ENCODE peak calls at places on chromosome 9, in four cellular contexts. One of them, this sample, is unnamed.

GRCh38 chr9:121285835-121286687 is 18.1 kb downstream of the GSN start:
- DNase-seq in HCT116: peak
- DNase-seq in neural progenitor cell: peak
- DNase-seq in GM23248: peak
- DNase-seq in this sample: peak

GRCh38 chr9:121811140-121811539 is 159.7 kb downstream of the DAB2IP start:
- DNase-seq in GM23248: no peak
- DNase-seq in HCT116: no peak
- DNase-seq in neural progenitor cell: no peak
- DNase-seq in this sample: no peak

GRCh38 chr9:18632624-18633407 is 158.9 kb downstream of the ADAMTSL1 start:
- DNase-seq in GM23248: peak
- DNase-seq in neural progenitor cell: no peak
- DNase-seq in HCT116: no peak
- DNase-seq in this sample: no peak

GRCh38 chr9:121945849-121946248 is 147.3 kb downstream of the TTLL11 start:
- DNase-seq in neural progenitor cell: no peak
- DNase-seq in HCT116: no peak
- DNase-seq in GM23248: peak
- DNase-seq in this sample: no peak

GRCh38 chr9:79651251-79651795 is 79.6 kb downstream of the TLE4 start:
- DNase-seq in GM23248: no peak
- DNase-seq in neural progenitor cell: peak
- DNase-seq in HCT116: no peak
- DNase-seq in this sample: peak

GRCh38 chr9:127714916-127715442 is 484 bp downstream of the PTRH1 start:
- DNase-seq in GM23248: peak
- DNase-seq in HCT116: no peak
- DNase-seq in neural progenitor cell: peak
- DNase-seq in this sample: peak

GRCh38 chr9:130973686-130974281 is 34.7 kb upstream of the FIBCD1 start:
- DNase-seq in neural progenitor cell: no peak
- DNase-seq in HCT116: no peak
- DNase-seq in GM23248: no peak
- DNase-seq in this sample: no peak

GRCh38 chr9:77188242-77188641 is 10.9 kb downstream of the VPS13A start:
- DNase-seq in HCT116: no peak
- DNase-seq in GM23248: no peak
- DNase-seq in neural progenitor cell: no peak
- DNase-seq in this sample: no peak

GRCh38 chr9:33881635-33882034 is 64.7 kb downstream of the UBE2R2 start:
- DNase-seq in HCT116: no peak
- DNase-seq in GM23248: peak
- DNase-seq in neural progenitor cell: no peak
- DNase-seq in this sample: no peak

GRCh38 chr9:76692448-76693129 is 71.6 kb upstream of the PCA3 start:
- DNase-seq in GM23248: no peak
- DNase-seq in HCT116: no peak
- DNase-seq in neural progenitor cell: no peak
- DNase-seq in this sample: peak

GRCh38 chr9:121529237-121529987 is 29.8 kb upstream of the GGTA1 start:
- DNase-seq in neural progenitor cell: no peak
- DNase-seq in GM23248: peak
- DNase-seq in HCT116: no peak
- DNase-seq in this sample: no peak

GRCh38 chr9:78003730-78004129 is 27.9 kb downstream of the GNAQ start:
- DNase-seq in neural progenitor cell: no peak
- DNase-seq in GM23248: no peak
- DNase-seq in HCT116: no peak
- DNase-seq in this sample: no peak

GRCh38 chr9:106921341-106921899 is 58.5 kb downstream of the ZNF462 start:
- DNase-seq in neural progenitor cell: peak
- DNase-seq in GM23248: peak
- DNase-seq in HCT116: peak
- DNase-seq in this sample: peak

GRCh38 chr9:128106181-128106939 is 21.2 kb downstream of the PTGES2 start:
- DNase-seq in HCT116: no peak
- DNase-seq in neural progenitor cell: no peak
- DNase-seq in GM23248: no peak
- DNase-seq in this sample: no peak

GRCh38 chr9:94472766-94473165 is 82.1 kb upstream of the PCAT7 start:
- DNase-seq in HCT116: no peak
- DNase-seq in GM23248: no peak
- DNase-seq in neural progenitor cell: no peak
- DNase-seq in this sample: no peak

GRCh38 chr9:120712539-120713031 is 1.7 kb downstream of the MEGF9 start:
- DNase-seq in GM23248: no peak
- DNase-seq in neural progenitor cell: peak
- DNase-seq in HCT116: no peak
- DNase-seq in this sample: no peak

GRCh38 chr9:75930193-75930592 is 39.7 kb downstream of the PCSK5 start:
- DNase-seq in neural progenitor cell: peak
- DNase-seq in HCT116: no peak
- DNase-seq in GM23248: no peak
- DNase-seq in this sample: no peak

GRCh38 chr9:122900791-122901190 is 4.4 kb downstream of the RC3H2 start:
- DNase-seq in GM23248: peak
- DNase-seq in neural progenitor cell: no peak
- DNase-seq in HCT116: no peak
- DNase-seq in this sample: no peak

GRCh38 chr9:34628656-34629491 is at the start of gene ARID3C:
- DNase-seq in HCT116: no peak
- DNase-seq in GM23248: peak
- DNase-seq in neural progenitor cell: peak
- DNase-seq in this sample: peak

GRCh38 chr9:131162886-131163285 is 37.5 kb downstream of the NUP214 start:
- DNase-seq in GM23248: no peak
- DNase-seq in neural progenitor cell: no peak
- DNase-seq in HCT116: no peak
- DNase-seq in this sample: no peak

GRCh38 chr9:128323192-128323730 is 622 bp downstream of the COQ4 start:
- DNase-seq in HCT116: no peak
- DNase-seq in neural progenitor cell: no peak
- DNase-seq in GM23248: peak
- DNase-seq in this sample: no peak

DNA sequence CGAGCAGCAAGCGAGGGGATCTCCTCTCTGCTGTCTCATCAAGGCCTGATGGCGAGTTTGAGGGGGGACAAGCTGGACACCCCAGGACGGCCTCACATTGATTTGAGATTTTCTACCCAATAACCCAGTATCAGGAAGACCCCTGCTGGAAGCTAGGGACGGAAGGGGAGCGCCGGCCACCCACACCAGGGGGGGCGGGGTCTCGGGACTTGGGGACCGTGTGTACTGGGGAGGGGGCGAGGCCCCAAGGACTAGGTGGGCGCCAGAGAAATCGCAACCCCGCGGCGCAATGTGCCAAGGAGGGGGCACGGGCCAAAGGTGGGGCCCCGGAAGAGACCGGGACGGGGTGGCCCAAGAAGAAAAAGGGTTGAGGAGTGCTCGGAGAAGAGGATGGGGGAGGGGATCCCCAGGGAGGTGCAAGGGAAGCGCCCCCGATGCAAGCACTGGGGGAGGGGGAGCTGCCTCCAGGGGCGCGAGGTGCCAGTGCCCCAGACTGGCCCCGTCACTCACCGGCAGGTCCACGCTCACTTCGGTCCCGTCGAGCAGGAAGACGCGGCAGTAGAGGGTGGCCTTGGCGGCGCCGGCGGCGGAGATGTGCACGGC is 1.1 kb downstream of the EPB41L4B start:
- DNase-seq in HCT116: no peak
- DNase-seq in neural progenitor cell: peak
- DNase-seq in GM23248: peak
- DNase-seq in this sample: peak
- H2AFZ ChIP-seq in HCT116: no peak
- H2AFZ ChIP-seq in neural progenitor cell: peak
- H2AFZ ChIP-seq in GM23248: no peak
- H2AFZ ChIP-seq in this sample: peak

GRCh38 chr9:136133959-136134484 is 15.3 kb upstream of the TMEM250 start:
- DNase-seq in neural progenitor cell: no peak
- DNase-seq in GM23248: no peak
- DNase-seq in HCT116: no peak
- DNase-seq in this sample: no peak
- TF ChIP-seq EZH2 in neural progenitor cell: no peak
- TF ChIP-seq EZH2 in GM23248: no peak
- TF ChIP-seq EZH2 in HCT116: no peak
- TF ChIP-seq EZH2 in this sample: no peak

GRCh38 chr9:136684339-136684738 is 2.9 kb downstream of the AGPAT2 start:
- DNase-seq in neural progenitor cell: no peak
- DNase-seq in GM23248: no peak
- DNase-seq in HCT116: no peak
- DNase-seq in this sample: no peak

GRCh38 chr9:136681945-136682699 is 5.1 kb downstream of the AGPAT2 start:
- DNase-seq in neural progenitor cell: no peak
- DNase-seq in HCT116: no peak
- DNase-seq in GM23248: no peak
- DNase-seq in this sample: no peak

GRCh38 chr9:136682710-136683109 is 4.5 kb downstream of the AGPAT2 start:
- DNase-seq in neural progenitor cell: no peak
- DNase-seq in GM23248: no peak
- DNase-seq in HCT116: no peak
- DNase-seq in this sample: no peak

GRCh38 chr9:136683755-136684154 is 3.5 kb downstream of the AGPAT2 start:
- DNase-seq in GM23248: no peak
- DNase-seq in neural progenitor cell: no peak
- DNase-seq in HCT116: no peak
- DNase-seq in this sample: no peak

DNA sequence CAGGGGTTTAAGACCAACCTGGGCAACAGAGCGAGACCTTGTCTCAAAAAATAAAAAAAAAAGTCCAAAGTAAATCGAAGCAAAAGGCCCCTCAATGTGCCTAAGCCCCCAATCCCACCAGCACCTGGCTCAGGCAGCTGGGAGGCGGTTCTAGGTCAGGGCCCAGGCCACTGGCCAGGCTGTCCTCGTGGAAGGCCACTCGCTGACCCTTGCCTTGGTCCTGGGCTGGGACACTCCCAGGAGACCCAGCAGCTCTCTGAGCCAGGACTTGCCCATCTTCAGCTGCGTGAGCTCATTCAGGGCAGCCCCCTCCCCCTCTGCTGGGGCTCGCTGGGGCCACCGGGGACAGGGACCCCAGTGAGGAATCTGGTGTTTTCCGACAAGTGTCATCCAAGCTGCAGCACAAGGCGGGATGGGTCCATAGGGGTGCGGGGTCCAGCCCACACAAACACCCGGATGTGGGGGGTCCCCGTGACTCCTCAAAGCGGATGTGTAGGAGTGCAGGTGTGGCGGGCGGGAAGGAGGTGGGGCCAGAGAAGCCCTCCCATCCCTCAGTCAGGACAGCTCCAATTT is 4.0 kb downstream of the AGPAT2 start:
- DNase-seq in GM23248: no peak
- DNase-seq in neural progenitor cell: no peak
- DNase-seq in HCT116: no peak
- DNase-seq in this sample: no peak
- TF ChIP-seq EZH2phosphoT487 in GM23248: no peak
- TF ChIP-seq EZH2phosphoT487 in neural progenitor cell: no peak
- TF ChIP-seq EZH2phosphoT487 in HCT116: no peak
- TF ChIP-seq EZH2phosphoT487 in this sample: no peak

GRCh38 chr9:110601098-110601497 is 21.6 kb upstream of the SVEP1 start:
- DNase-seq in neural progenitor cell: no peak
- DNase-seq in GM23248: no peak
- DNase-seq in HCT116: no peak
- DNase-seq in this sample: peak
- H2AFZ ChIP-seq in neural progenitor cell: no peak
- H2AFZ ChIP-seq in GM23248: no peak
- H2AFZ ChIP-seq in HCT116: no peak
- H2AFZ ChIP-seq in this sample: peak

DNA sequence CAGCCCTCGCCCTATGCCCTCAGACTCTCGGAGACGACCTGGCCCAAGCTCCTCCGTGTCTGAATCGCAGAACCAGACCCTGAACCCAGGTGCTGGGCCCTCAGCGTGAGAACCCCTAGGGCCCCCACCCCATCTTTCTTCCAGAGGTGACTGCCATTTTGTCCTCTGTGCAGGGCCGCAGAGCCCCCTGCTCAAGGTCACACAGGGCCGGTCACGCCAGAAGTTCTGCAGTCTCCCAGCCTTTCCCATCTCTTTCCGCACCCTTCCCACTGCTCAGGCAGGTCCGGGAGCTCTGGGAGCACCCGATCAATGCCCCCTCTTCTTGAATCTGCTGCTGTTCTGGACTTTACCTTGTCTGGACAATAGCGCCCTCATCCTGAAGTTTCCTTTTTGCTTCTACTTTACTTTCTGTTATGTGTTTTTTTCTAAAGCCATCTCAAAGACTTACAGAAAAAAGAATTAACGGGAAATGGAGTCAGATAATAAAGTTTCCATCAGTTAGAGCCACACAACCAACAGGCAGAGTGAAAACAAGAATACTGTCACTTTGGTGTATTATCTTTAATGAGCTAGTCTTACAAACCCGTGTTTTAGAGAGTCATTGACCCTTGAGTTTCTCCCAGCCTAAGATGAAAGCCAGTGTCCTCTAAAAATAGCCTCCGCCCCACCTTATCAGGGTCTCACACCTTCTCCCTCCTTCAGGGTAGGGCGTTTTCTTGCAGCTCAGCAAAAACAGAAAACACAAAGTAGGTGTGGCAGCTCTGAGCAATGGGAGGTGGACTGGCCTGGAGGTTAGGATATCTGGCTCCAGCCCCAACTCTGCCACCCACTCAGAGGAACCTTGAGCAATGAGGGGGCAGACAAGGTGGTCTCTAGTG is 1.8 kb downstream of the TMOD1 start:
- DNase-seq in GM23248: no peak
- DNase-seq in neural progenitor cell: no peak
- DNase-seq in HCT116: no peak
- DNase-seq in this sample: peak
- TF ChIP-seq EZH2 in GM23248: no peak
- TF ChIP-seq EZH2 in neural progenitor cell: no peak
- TF ChIP-seq EZH2 in HCT116: no peak
- TF ChIP-seq EZH2 in this sample: peak

GRCh38 chr9:126528111-126528510 is 85.6 kb upstream of the LMX1B start:
- DNase-seq in HCT116: no peak
- DNase-seq in neural progenitor cell: no peak
- DNase-seq in GM23248: no peak
- DNase-seq in this sample: no peak

GRCh38 chr9:126528967-126529366 is 84.8 kb upstream of the LMX1B start:
- DNase-seq in HCT116: no peak
- DNase-seq in neural progenitor cell: no peak
- DNase-seq in GM23248: no peak
- DNase-seq in this sample: no peak

GRCh38 chr9:126526218-126527108 is 87.3 kb upstream of the LMX1B start:
- DNase-seq in HCT116: no peak
- DNase-seq in GM23248: no peak
- DNase-seq in neural progenitor cell: no peak
- DNase-seq in this sample: no peak

GRCh38 chr9:126524353-126525077 is 89.2 kb upstream of the LMX1B start:
- DNase-seq in HCT116: no peak
- DNase-seq in GM23248: no peak
- DNase-seq in neural progenitor cell: no peak
- DNase-seq in this sample: no peak

GRCh38 chr9:126527109-126527825 is 86.5 kb upstream of the LMX1B start:
- DNase-seq in neural progenitor cell: no peak
- DNase-seq in GM23248: no peak
- DNase-seq in HCT116: no peak
- DNase-seq in this sample: no peak
- TF ChIP-seq EZH2phosphoT487 in neural progenitor cell: no peak
- TF ChIP-seq EZH2phosphoT487 in GM23248: no peak
- TF ChIP-seq EZH2phosphoT487 in HCT116: no peak
- TF ChIP-seq EZH2phosphoT487 in this sample: no peak

GRCh38 chr9:90926920-90927319 is 125.3 kb downstream of the SYK start:
- DNase-seq in neural progenitor cell: no peak
- DNase-seq in HCT116: no peak
- DNase-seq in GM23248: no peak
- DNase-seq in this sample: no peak
- H2AFZ ChIP-seq in neural progenitor cell: no peak
- H2AFZ ChIP-seq in HCT116: no peak
- H2AFZ ChIP-seq in GM23248: no peak
- H2AFZ ChIP-seq in this sample: no peak

This sample was measured in GM23338.